ENCODE peak calls at places on chromosome X, in seven cellular contexts. One of them, this sample, is unnamed.

GRCh38 chrX:130715299-130715698 is 187.7 kb downstream of the ENOX2 start:
- DNase-seq in NCI-H1105: no peak
- DNase-seq in NCI-H2081: no peak
- DNase-seq in stimulated activated CD4-positive, alpha-beta T cell treated with anti-CD3 and anti-CD28 coated beads, Interleukin-1b, Interleukin-23, amount 100 ng/mL, for 4 hours: no peak
- DNase-seq in EH: peak; percentile 54
- DNase-seq in lower leg skin: no peak
- DNase-seq in stimulated activated CD8-positive, alpha-beta memory T cell treated with anti-CD3 and anti-CD28 coated beads, Interleukin-4, amount 100 ng/mL, for 48 hours: no peak
- DNase-seq in this sample: no peak

GRCh38 chrX:31459361-31459760 is 387.5 kb upstream of the FTHL17 start:
- DNase-seq in NCI-H1105: no peak
- DNase-seq in NCI-H2081: no peak
- DNase-seq in stimulated activated CD4-positive, alpha-beta T cell treated with anti-CD3 and anti-CD28 coated beads, Interleukin-1b, Interleukin-23, amount 100 ng/mL, for 4 hours: no peak
- DNase-seq in EH: peak; percentile 59
- DNase-seq in lower leg skin: no peak
- DNase-seq in stimulated activated CD8-positive, alpha-beta memory T cell treated with anti-CD3 and anti-CD28 coated beads, Interleukin-4, amount 100 ng/mL, for 48 hours: no peak
- DNase-seq in this sample: no peak

GRCh38 chrX:31593353-31593752 is 521.5 kb upstream of the FTHL17 start:
- DNase-seq in NCI-H1105: no peak
- DNase-seq in NCI-H2081: no peak
- DNase-seq in stimulated activated CD4-positive, alpha-beta T cell treated with anti-CD3 and anti-CD28 coated beads, Interleukin-1b, Interleukin-23, amount 100 ng/mL, for 4 hours: no peak
- DNase-seq in EH: no peak
- DNase-seq in lower leg skin: no peak
- DNase-seq in stimulated activated CD8-positive, alpha-beta memory T cell treated with anti-CD3 and anti-CD28 coated beads, Interleukin-4, amount 100 ng/mL, for 48 hours: no peak
- DNase-seq in this sample: no peak

GRCh38 chrX:15299945-15300851 is 15.2 kb downstream of the ASB11 start:
- DNase-seq in NCI-H1105: no peak
- DNase-seq in NCI-H2081: peak; percentile 4
- DNase-seq in stimulated activated CD4-positive, alpha-beta T cell treated with anti-CD3 and anti-CD28 coated beads, Interleukin-1b, Interleukin-23, amount 100 ng/mL, for 4 hours: no peak
- DNase-seq in EH: peak; percentile 18
- DNase-seq in lower leg skin: no peak
- DNase-seq in stimulated activated CD8-positive, alpha-beta memory T cell treated with anti-CD3 and anti-CD28 coated beads, Interleukin-4, amount 100 ng/mL, for 48 hours: no peak
- DNase-seq in this sample: no peak

GRCh38 chrX:41481264-41482109 is 34.3 kb downstream of the NYX start:
- DNase-seq in NCI-H1105: no peak
- DNase-seq in NCI-H2081: no peak
- DNase-seq in stimulated activated CD4-positive, alpha-beta T cell treated with anti-CD3 and anti-CD28 coated beads, Interleukin-1b, Interleukin-23, amount 100 ng/mL, for 4 hours: no peak
- DNase-seq in EH: no peak
- DNase-seq in lower leg skin: no peak
- DNase-seq in stimulated activated CD8-positive, alpha-beta memory T cell treated with anti-CD3 and anti-CD28 coated beads, Interleukin-4, amount 100 ng/mL, for 48 hours: peak; percentile 27
- DNase-seq in this sample: peak; percentile 68

GRCh38 chrX:53287493-53288138 is 6.2 kb upstream of the IQSEC2 start:
- DNase-seq in NCI-H1105: peak; percentile 36
- DNase-seq in NCI-H2081: peak; percentile 58
- DNase-seq in stimulated activated CD4-positive, alpha-beta T cell treated with anti-CD3 and anti-CD28 coated beads, Interleukin-1b, Interleukin-23, amount 100 ng/mL, for 4 hours: no peak
- DNase-seq in EH: peak; percentile 84
- DNase-seq in lower leg skin: peak; percentile 63
- DNase-seq in stimulated activated CD8-positive, alpha-beta memory T cell treated with anti-CD3 and anti-CD28 coated beads, Interleukin-4, amount 100 ng/mL, for 48 hours: peak; percentile 26
- DNase-seq in this sample: peak; percentile 90

GRCh38 chrX:24805201-24805600 is 111.5 kb downstream of the POLA1 start:
- DNase-seq in NCI-H1105: no peak
- DNase-seq in NCI-H2081: no peak
- DNase-seq in stimulated activated CD4-positive, alpha-beta T cell treated with anti-CD3 and anti-CD28 coated beads, Interleukin-1b, Interleukin-23, amount 100 ng/mL, for 4 hours: no peak
- DNase-seq in EH: no peak
- DNase-seq in lower leg skin: no peak
- DNase-seq in stimulated activated CD8-positive, alpha-beta memory T cell treated with anti-CD3 and anti-CD28 coated beads, Interleukin-4, amount 100 ng/mL, for 48 hours: no peak
- DNase-seq in this sample: no peak

GRCh38 chrX:124325732-124326131 is 6.7 kb upstream of the TEX13D start:
- DNase-seq in NCI-H1105: no peak
- DNase-seq in NCI-H2081: no peak
- DNase-seq in stimulated activated CD4-positive, alpha-beta T cell treated with anti-CD3 and anti-CD28 coated beads, Interleukin-1b, Interleukin-23, amount 100 ng/mL, for 4 hours: no peak
- DNase-seq in EH: no peak
- DNase-seq in lower leg skin: no peak
- DNase-seq in stimulated activated CD8-positive, alpha-beta memory T cell treated with anti-CD3 and anti-CD28 coated beads, Interleukin-4, amount 100 ng/mL, for 48 hours: no peak
- DNase-seq in this sample: no peak

GRCh38 chrX:23003121-23003520 is 3.4 kb downstream of the DDX53 start:
- DNase-seq in NCI-H1105: no peak
- DNase-seq in NCI-H2081: no peak
- DNase-seq in stimulated activated CD4-positive, alpha-beta T cell treated with anti-CD3 and anti-CD28 coated beads, Interleukin-1b, Interleukin-23, amount 100 ng/mL, for 4 hours: no peak
- DNase-seq in EH: peak; percentile 71
- DNase-seq in lower leg skin: no peak
- DNase-seq in stimulated activated CD8-positive, alpha-beta memory T cell treated with anti-CD3 and anti-CD28 coated beads, Interleukin-4, amount 100 ng/mL, for 48 hours: no peak
- DNase-seq in this sample: peak; percentile 49

GRCh38 chrX:23952984-23953907 is 45.4 kb downstream of the CXorf58 start:
- DNase-seq in NCI-H1105: no peak
- DNase-seq in NCI-H2081: peak; percentile 62
- DNase-seq in stimulated activated CD4-positive, alpha-beta T cell treated with anti-CD3 and anti-CD28 coated beads, Interleukin-1b, Interleukin-23, amount 100 ng/mL, for 4 hours: peak; percentile 9
- DNase-seq in EH: peak; percentile 2
- DNase-seq in lower leg skin: no peak
- DNase-seq in stimulated activated CD8-positive, alpha-beta memory T cell treated with anti-CD3 and anti-CD28 coated beads, Interleukin-4, amount 100 ng/mL, for 48 hours: peak; percentile 41
- DNase-seq in this sample: no peak

GRCh38 chrX:150692296-150692695 is 900 bp upstream of the MTMR1 start:
- DNase-seq in NCI-H1105: no peak
- DNase-seq in NCI-H2081: no peak
- DNase-seq in stimulated activated CD4-positive, alpha-beta T cell treated with anti-CD3 and anti-CD28 coated beads, Interleukin-1b, Interleukin-23, amount 100 ng/mL, for 4 hours: no peak
- DNase-seq in EH: no peak
- DNase-seq in lower leg skin: no peak
- DNase-seq in stimulated activated CD8-positive, alpha-beta memory T cell treated with anti-CD3 and anti-CD28 coated beads, Interleukin-4, amount 100 ng/mL, for 48 hours: no peak
- DNase-seq in this sample: no peak

GRCh38 chrX:53678667-53679066 is 7.9 kb downstream of the HUWE1 start:
- DNase-seq in NCI-H1105: no peak
- DNase-seq in NCI-H2081: no peak
- DNase-seq in stimulated activated CD4-positive, alpha-beta T cell treated with anti-CD3 and anti-CD28 coated beads, Interleukin-1b, Interleukin-23, amount 100 ng/mL, for 4 hours: no peak
- DNase-seq in EH: peak; percentile 6
- DNase-seq in lower leg skin: no peak
- DNase-seq in stimulated activated CD8-positive, alpha-beta memory T cell treated with anti-CD3 and anti-CD28 coated beads, Interleukin-4, amount 100 ng/mL, for 48 hours: no peak
- DNase-seq in this sample: no peak

GRCh38 chrX:109773374-109773773 is 40.3 kb upstream of the ACSL4 start:
- DNase-seq in NCI-H1105: no peak
- DNase-seq in NCI-H2081: no peak
- DNase-seq in stimulated activated CD4-positive, alpha-beta T cell treated with anti-CD3 and anti-CD28 coated beads, Interleukin-1b, Interleukin-23, amount 100 ng/mL, for 4 hours: no peak
- DNase-seq in EH: no peak
- DNase-seq in lower leg skin: no peak
- DNase-seq in stimulated activated CD8-positive, alpha-beta memory T cell treated with anti-CD3 and anti-CD28 coated beads, Interleukin-4, amount 100 ng/mL, for 48 hours: no peak
- DNase-seq in this sample: no peak

GRCh38 chrX:16772460-16772859 is 13.8 kb upstream of the TXLNG start:
- DNase-seq in NCI-H1105: no peak
- DNase-seq in NCI-H2081: no peak
- DNase-seq in stimulated activated CD4-positive, alpha-beta T cell treated with anti-CD3 and anti-CD28 coated beads, Interleukin-1b, Interleukin-23, amount 100 ng/mL, for 4 hours: no peak
- DNase-seq in EH: no peak
- DNase-seq in lower leg skin: no peak
- DNase-seq in stimulated activated CD8-positive, alpha-beta memory T cell treated with anti-CD3 and anti-CD28 coated beads, Interleukin-4, amount 100 ng/mL, for 48 hours: no peak
- DNase-seq in this sample: no peak

GRCh38 chrX:17596546-17597205 is 140.6 kb upstream of the SCML1 start:
- DNase-seq in NCI-H1105: no peak
- DNase-seq in NCI-H2081: no peak
- DNase-seq in stimulated activated CD4-positive, alpha-beta T cell treated with anti-CD3 and anti-CD28 coated beads, Interleukin-1b, Interleukin-23, amount 100 ng/mL, for 4 hours: no peak
- DNase-seq in EH: peak; percentile 66
- DNase-seq in lower leg skin: no peak
- DNase-seq in stimulated activated CD8-positive, alpha-beta memory T cell treated with anti-CD3 and anti-CD28 coated beads, Interleukin-4, amount 100 ng/mL, for 48 hours: no peak
- DNase-seq in this sample: no peak

GRCh38 chrX:129636175-129636681 is 18.5 kb downstream of the APLN start:
- DNase-seq in NCI-H1105: no peak
- DNase-seq in NCI-H2081: no peak
- DNase-seq in stimulated activated CD4-positive, alpha-beta T cell treated with anti-CD3 and anti-CD28 coated beads, Interleukin-1b, Interleukin-23, amount 100 ng/mL, for 4 hours: no peak
- DNase-seq in EH: no peak
- DNase-seq in lower leg skin: no peak
- DNase-seq in stimulated activated CD8-positive, alpha-beta memory T cell treated with anti-CD3 and anti-CD28 coated beads, Interleukin-4, amount 100 ng/mL, for 48 hours: no peak
- DNase-seq in this sample: no peak

GRCh38 chrX:69268637-69269036 is 103.4 kb upstream of the PJA1 start:
- DNase-seq in NCI-H1105: no peak
- DNase-seq in NCI-H2081: no peak
- DNase-seq in stimulated activated CD4-positive, alpha-beta T cell treated with anti-CD3 and anti-CD28 coated beads, Interleukin-1b, Interleukin-23, amount 100 ng/mL, for 4 hours: no peak
- DNase-seq in EH: no peak
- DNase-seq in lower leg skin: no peak
- DNase-seq in stimulated activated CD8-positive, alpha-beta memory T cell treated with anti-CD3 and anti-CD28 coated beads, Interleukin-4, amount 100 ng/mL, for 48 hours: no peak
- DNase-seq in this sample: no peak

GRCh38 chrX:24902808-24903207 is 113.0 kb downstream of the ARX start:
- DNase-seq in NCI-H1105: no peak
- DNase-seq in NCI-H2081: no peak
- DNase-seq in stimulated activated CD4-positive, alpha-beta T cell treated with anti-CD3 and anti-CD28 coated beads, Interleukin-1b, Interleukin-23, amount 100 ng/mL, for 4 hours: no peak
- DNase-seq in EH: peak; percentile 48
- DNase-seq in lower leg skin: no peak
- DNase-seq in stimulated activated CD8-positive, alpha-beta memory T cell treated with anti-CD3 and anti-CD28 coated beads, Interleukin-4, amount 100 ng/mL, for 48 hours: no peak
- DNase-seq in this sample: peak; percentile 31

GRCh38 chrX:1178580-1179057 is 33.8 kb downstream of the CRLF2 start:
- DNase-seq in NCI-H1105: no peak
- DNase-seq in NCI-H2081: no peak
- DNase-seq in stimulated activated CD4-positive, alpha-beta T cell treated with anti-CD3 and anti-CD28 coated beads, Interleukin-1b, Interleukin-23, amount 100 ng/mL, for 4 hours: no peak
- DNase-seq in EH: peak; percentile 65
- DNase-seq in lower leg skin: no peak
- DNase-seq in stimulated activated CD8-positive, alpha-beta memory T cell treated with anti-CD3 and anti-CD28 coated beads, Interleukin-4, amount 100 ng/mL, for 48 hours: peak; percentile 30
- DNase-seq in this sample: peak; percentile 69

GRCh38 chrX:55451990-55452824 is at the start of gene MAGEH1:
- DNase-seq in NCI-H1105: peak; percentile 67
- DNase-seq in NCI-H2081: peak; percentile 66
- DNase-seq in stimulated activated CD4-positive, alpha-beta T cell treated with anti-CD3 and anti-CD28 coated beads, Interleukin-1b, Interleukin-23, amount 100 ng/mL, for 4 hours: peak; percentile 51
- DNase-seq in EH: peak; percentile 87
- DNase-seq in lower leg skin: peak; percentile 72
- DNase-seq in stimulated activated CD8-positive, alpha-beta memory T cell treated with anti-CD3 and anti-CD28 coated beads, Interleukin-4, amount 100 ng/mL, for 48 hours: peak; percentile 80
- DNase-seq in this sample: peak; percentile 64

GRCh38 chrX:110992611-110993010 is 103.4 kb upstream of the PAK3 start:
- DNase-seq in NCI-H1105: no peak
- DNase-seq in NCI-H2081: peak; percentile 58
- DNase-seq in stimulated activated CD4-positive, alpha-beta T cell treated with anti-CD3 and anti-CD28 coated beads, Interleukin-1b, Interleukin-23, amount 100 ng/mL, for 4 hours: peak; percentile 3
- DNase-seq in EH: peak; percentile 2
- DNase-seq in lower leg skin: no peak
- DNase-seq in stimulated activated CD8-positive, alpha-beta memory T cell treated with anti-CD3 and anti-CD28 coated beads, Interleukin-4, amount 100 ng/mL, for 48 hours: peak; percentile 23
- DNase-seq in this sample: no peak

GRCh38 chrX:15790766-15791380 is 589 bp downstream of the ZRSR2 start:
- DNase-seq in NCI-H1105: no peak
- DNase-seq in NCI-H2081: no peak
- DNase-seq in stimulated activated CD4-positive, alpha-beta T cell treated with anti-CD3 and anti-CD28 coated beads, Interleukin-1b, Interleukin-23, amount 100 ng/mL, for 4 hours: no peak
- DNase-seq in EH: no peak
- DNase-seq in lower leg skin: no peak
- DNase-seq in stimulated activated CD8-positive, alpha-beta memory T cell treated with anti-CD3 and anti-CD28 coated beads, Interleukin-4, amount 100 ng/mL, for 48 hours: no peak
- DNase-seq in this sample: no peak

GRCh38 chrX:48083212-48083611 is 11.8 kb upstream of the ZNF630 start:
- DNase-seq in NCI-H1105: peak; percentile 15
- DNase-seq in NCI-H2081: peak; percentile 28
- DNase-seq in stimulated activated CD4-positive, alpha-beta T cell treated with anti-CD3 and anti-CD28 coated beads, Interleukin-1b, Interleukin-23, amount 100 ng/mL, for 4 hours: peak; percentile 13
- DNase-seq in EH: peak; percentile 49
- DNase-seq in lower leg skin: peak; percentile 22
- DNase-seq in stimulated activated CD8-positive, alpha-beta memory T cell treated with anti-CD3 and anti-CD28 coated beads, Interleukin-4, amount 100 ng/mL, for 48 hours: peak; percentile 51
- DNase-seq in this sample: peak; percentile 80

GRCh38 chrX:132837971-132838370 is 120.5 kb downstream of the HS6ST2 start:
- DNase-seq in NCI-H1105: peak; percentile 53
- DNase-seq in NCI-H2081: no peak
- DNase-seq in stimulated activated CD4-positive, alpha-beta T cell treated with anti-CD3 and anti-CD28 coated beads, Interleukin-1b, Interleukin-23, amount 100 ng/mL, for 4 hours: no peak
- DNase-seq in EH: no peak
- DNase-seq in lower leg skin: no peak
- DNase-seq in stimulated activated CD8-positive, alpha-beta memory T cell treated with anti-CD3 and anti-CD28 coated beads, Interleukin-4, amount 100 ng/mL, for 48 hours: no peak
- DNase-seq in this sample: no peak

GRCh38 chrX:101595739-101596419 is 21.9 kb downstream of the ARMCX6 start:
- DNase-seq in NCI-H1105: no peak
- DNase-seq in NCI-H2081: peak; percentile 38
- DNase-seq in stimulated activated CD4-positive, alpha-beta T cell treated with anti-CD3 and anti-CD28 coated beads, Interleukin-1b, Interleukin-23, amount 100 ng/mL, for 4 hours: peak; percentile 41
- DNase-seq in EH: peak; percentile 75
- DNase-seq in lower leg skin: peak; percentile 16
- DNase-seq in stimulated activated CD8-positive, alpha-beta memory T cell treated with anti-CD3 and anti-CD28 coated beads, Interleukin-4, amount 100 ng/mL, for 48 hours: peak; percentile 23
- DNase-seq in this sample: peak; percentile 54

GRCh38 chrX:119614776-119615175 is 8.6 kb upstream of the NKRF start:
- DNase-seq in NCI-H1105: no peak
- DNase-seq in NCI-H2081: no peak
- DNase-seq in stimulated activated CD4-positive, alpha-beta T cell treated with anti-CD3 and anti-CD28 coated beads, Interleukin-1b, Interleukin-23, amount 100 ng/mL, for 4 hours: no peak
- DNase-seq in EH: no peak
- DNase-seq in lower leg skin: no peak
- DNase-seq in stimulated activated CD8-positive, alpha-beta memory T cell treated with anti-CD3 and anti-CD28 coated beads, Interleukin-4, amount 100 ng/mL, for 48 hours: no peak
- DNase-seq in this sample: no peak

GRCh38 chrX:3713937-3714434 is 537 bp upstream of the PRKX start:
- DNase-seq in NCI-H1105: no peak
- DNase-seq in NCI-H2081: no peak
- DNase-seq in stimulated activated CD4-positive, alpha-beta T cell treated with anti-CD3 and anti-CD28 coated beads, Interleukin-1b, Interleukin-23, amount 100 ng/mL, for 4 hours: no peak
- DNase-seq in EH: no peak
- DNase-seq in lower leg skin: no peak
- DNase-seq in stimulated activated CD8-positive, alpha-beta memory T cell treated with anti-CD3 and anti-CD28 coated beads, Interleukin-4, amount 100 ng/mL, for 48 hours: no peak
- DNase-seq in this sample: no peak

GRCh38 chrX:122641136-122641535 is 542.9 kb upstream of the GRIA3 start:
- DNase-seq in NCI-H1105: no peak
- DNase-seq in NCI-H2081: no peak
- DNase-seq in stimulated activated CD4-positive, alpha-beta T cell treated with anti-CD3 and anti-CD28 coated beads, Interleukin-1b, Interleukin-23, amount 100 ng/mL, for 4 hours: no peak
- DNase-seq in EH: peak; percentile 60
- DNase-seq in lower leg skin: no peak
- DNase-seq in stimulated activated CD8-positive, alpha-beta memory T cell treated with anti-CD3 and anti-CD28 coated beads, Interleukin-4, amount 100 ng/mL, for 48 hours: no peak
- DNase-seq in this sample: no peak

GRCh38 chrX:120604359-120604782 is 470 bp downstream of the MCTS1 start:
- DNase-seq in NCI-H1105: no peak
- DNase-seq in NCI-H2081: peak; percentile 78
- DNase-seq in stimulated activated CD4-positive, alpha-beta T cell treated with anti-CD3 and anti-CD28 coated beads, Interleukin-1b, Interleukin-23, amount 100 ng/mL, for 4 hours: no peak
- DNase-seq in EH: peak; percentile 73
- DNase-seq in lower leg skin: no peak
- DNase-seq in stimulated activated CD8-positive, alpha-beta memory T cell treated with anti-CD3 and anti-CD28 coated beads, Interleukin-4, amount 100 ng/mL, for 48 hours: peak; percentile 29
- DNase-seq in this sample: peak; percentile 79

GRCh38 chrX:86714441-86714840 is 566.2 kb downstream of the DACH2 start:
- DNase-seq in NCI-H1105: no peak
- DNase-seq in NCI-H2081: no peak
- DNase-seq in stimulated activated CD4-positive, alpha-beta T cell treated with anti-CD3 and anti-CD28 coated beads, Interleukin-1b, Interleukin-23, amount 100 ng/mL, for 4 hours: no peak
- DNase-seq in EH: no peak
- DNase-seq in lower leg skin: no peak
- DNase-seq in stimulated activated CD8-positive, alpha-beta memory T cell treated with anti-CD3 and anti-CD28 coated beads, Interleukin-4, amount 100 ng/mL, for 48 hours: no peak
- DNase-seq in this sample: no peak

GRCh38 chrX:49761481-49761880 is 65.7 kb upstream of the PAGE1 start:
- DNase-seq in NCI-H1105: no peak
- DNase-seq in NCI-H2081: peak; percentile 10
- DNase-seq in stimulated activated CD4-positive, alpha-beta T cell treated with anti-CD3 and anti-CD28 coated beads, Interleukin-1b, Interleukin-23, amount 100 ng/mL, for 4 hours: no peak
- DNase-seq in EH: peak; percentile 10
- DNase-seq in lower leg skin: no peak
- DNase-seq in stimulated activated CD8-positive, alpha-beta memory T cell treated with anti-CD3 and anti-CD28 coated beads, Interleukin-4, amount 100 ng/mL, for 48 hours: no peak
- DNase-seq in this sample: no peak

GRCh38 chrX:153832732-153833131 is 2.4 kb upstream of the PDZD4 start:
- DNase-seq in NCI-H1105: no peak
- DNase-seq in NCI-H2081: no peak
- DNase-seq in stimulated activated CD4-positive, alpha-beta T cell treated with anti-CD3 and anti-CD28 coated beads, Interleukin-1b, Interleukin-23, amount 100 ng/mL, for 4 hours: no peak
- DNase-seq in EH: no peak
- DNase-seq in lower leg skin: no peak
- DNase-seq in stimulated activated CD8-positive, alpha-beta memory T cell treated with anti-CD3 and anti-CD28 coated beads, Interleukin-4, amount 100 ng/mL, for 48 hours: no peak
- DNase-seq in this sample: peak; percentile 5

GRCh38 chrX:136666088-136666487 is 18.1 kb downstream of the CD40LG start:
- DNase-seq in NCI-H1105: no peak
- DNase-seq in NCI-H2081: no peak
- DNase-seq in stimulated activated CD4-positive, alpha-beta T cell treated with anti-CD3 and anti-CD28 coated beads, Interleukin-1b, Interleukin-23, amount 100 ng/mL, for 4 hours: no peak
- DNase-seq in EH: no peak
- DNase-seq in lower leg skin: no peak
- DNase-seq in stimulated activated CD8-positive, alpha-beta memory T cell treated with anti-CD3 and anti-CD28 coated beads, Interleukin-4, amount 100 ng/mL, for 48 hours: no peak
- DNase-seq in this sample: no peak

GRCh38 chrX:148947399-148948025 is 447.1 kb downstream of the AFF2 start:
- DNase-seq in NCI-H1105: no peak
- DNase-seq in NCI-H2081: no peak
- DNase-seq in stimulated activated CD4-positive, alpha-beta T cell treated with anti-CD3 and anti-CD28 coated beads, Interleukin-1b, Interleukin-23, amount 100 ng/mL, for 4 hours: no peak
- DNase-seq in EH: no peak
- DNase-seq in lower leg skin: no peak
- DNase-seq in stimulated activated CD8-positive, alpha-beta memory T cell treated with anti-CD3 and anti-CD28 coated beads, Interleukin-4, amount 100 ng/mL, for 48 hours: no peak
- DNase-seq in this sample: no peak

GRCh38 chrX:3263681-3264126 is 82.7 kb downstream of the MXRA5 start:
- DNase-seq in NCI-H1105: no peak
- DNase-seq in NCI-H2081: no peak
- DNase-seq in stimulated activated CD4-positive, alpha-beta T cell treated with anti-CD3 and anti-CD28 coated beads, Interleukin-1b, Interleukin-23, amount 100 ng/mL, for 4 hours: no peak
- DNase-seq in EH: peak; percentile 41
- DNase-seq in lower leg skin: no peak
- DNase-seq in stimulated activated CD8-positive, alpha-beta memory T cell treated with anti-CD3 and anti-CD28 coated beads, Interleukin-4, amount 100 ng/mL, for 48 hours: no peak
- DNase-seq in this sample: no peak

GRCh38 chrX:23483396-23483795 is 148.7 kb downstream of the PTCHD1 start:
- DNase-seq in NCI-H1105: no peak
- DNase-seq in NCI-H2081: no peak
- DNase-seq in stimulated activated CD4-positive, alpha-beta T cell treated with anti-CD3 and anti-CD28 coated beads, Interleukin-1b, Interleukin-23, amount 100 ng/mL, for 4 hours: no peak
- DNase-seq in EH: no peak
- DNase-seq in lower leg skin: no peak
- DNase-seq in stimulated activated CD8-positive, alpha-beta memory T cell treated with anti-CD3 and anti-CD28 coated beads, Interleukin-4, amount 100 ng/mL, for 48 hours: no peak
- DNase-seq in this sample: peak; percentile 13

GRCh38 chrX:29553542-29553941 is 661.8 kb upstream of the MAGEB2 start:
- DNase-seq in NCI-H1105: no peak
- DNase-seq in NCI-H2081: no peak
- DNase-seq in stimulated activated CD4-positive, alpha-beta T cell treated with anti-CD3 and anti-CD28 coated beads, Interleukin-1b, Interleukin-23, amount 100 ng/mL, for 4 hours: no peak
- DNase-seq in EH: no peak
- DNase-seq in lower leg skin: no peak
- DNase-seq in stimulated activated CD8-positive, alpha-beta memory T cell treated with anti-CD3 and anti-CD28 coated beads, Interleukin-4, amount 100 ng/mL, for 48 hours: no peak
- DNase-seq in this sample: no peak

GRCh38 chrX:18885317-18886004 is 98.5 kb downstream of the PHKA2 start:
- DNase-seq in NCI-H1105: no peak
- DNase-seq in NCI-H2081: no peak
- DNase-seq in stimulated activated CD4-positive, alpha-beta T cell treated with anti-CD3 and anti-CD28 coated beads, Interleukin-1b, Interleukin-23, amount 100 ng/mL, for 4 hours: no peak
- DNase-seq in EH: peak; percentile 39
- DNase-seq in lower leg skin: no peak
- DNase-seq in stimulated activated CD8-positive, alpha-beta memory T cell treated with anti-CD3 and anti-CD28 coated beads, Interleukin-4, amount 100 ng/mL, for 48 hours: peak; percentile 25
- DNase-seq in this sample: peak; percentile 43